ENCODE peak calls at places on chromosomes 1 and 21, in six cellular contexts. Q is GM12891, Y is K562, W is GM12878, T is H1, M is HepG2. C is an unnamed sample.

GRCh38 chr1:227210604-227211003 is 107.7 kb downstream of the CDC42BPA start:
- DNase-seq in Q (no peak), Y (no peak), W (no peak), T (no peak), M (no peak), C (no peak)

GRCh38 chr1:231200417-231201031 is 38.7 kb downstream of the TRIM67 start:
- DNase-seq in Q (no peak), Y (peak; percentile 87), W (no peak), T (no peak), M (no peak), C (no peak)

GRCh38 chr1:98696077-98696476 is 34.6 kb downstream of the SNX7 start:
- DNase-seq in Q (no peak), Y (no peak), W (no peak), T (no peak), M (no peak), C (no peak)

GRCh38 chr1:12851779-12852178 is 3.3 kb upstream of the HNRNPCL1 start:
- DNase-seq in Q (no peak), Y (no peak), W (no peak), T (no peak), M (no peak), C (no peak)

GRCh38 chr21:28758042-28758882 is 234.4 kb downstream of the LTN1 start:
- DNase-seq in Q (no peak), Y (no peak), W (no peak), T (no peak), M (no peak), C (no peak)

GRCh38 chr1:211851174-211851573 is 20.6 kb upstream of the LPGAT1 start:
- DNase-seq in Q (no peak), Y (no peak), W (no peak), T (no peak), M (no peak), C (no peak)

GRCh38 chr1:219781491-219781890 is 146.9 kb downstream of the SLC30A10 start:
- DNase-seq in Q (no peak), Y (no peak), W (no peak), T (no peak), M (no peak), C (no peak)

GRCh38 chr1:61141288-61142044 is 59.1 kb downstream of the NFIA start:
- DNase-seq in Q (no peak), Y (peak; percentile 25), W (no peak), T (no peak), M (peak; percentile 27), C (no peak)

GRCh38 chr1:32464716-32465540 is at the start of gene ZBTB8B:
- DNase-seq in Q (peak; percentile 62), Y (peak; percentile 74), W (no peak), T (peak; percentile 94), M (peak; percentile 41), C (peak; percentile 44)
- TF ChIP-seq POLR2AphosphoS5 in Q (no peak), Y (no peak), W (no peak), T (peak; percentile 23), M (no peak), C (no peak)

GRCh38 chr1:156054500-156055342 is at the start of gene LAMTOR2:
- DNase-seq in Q (peak; percentile 95), Y (peak; percentile 94), W (peak; percentile 83), T (peak; percentile 91), M (peak; percentile 97), C (peak; percentile 94)
- TF ChIP-seq POLR2A in Q (peak; percentile 46), Y (peak; percentile 86), W (peak; percentile 73), T (peak; percentile 73), M (peak; percentile 50), C (peak; percentile 50)

DNA sequence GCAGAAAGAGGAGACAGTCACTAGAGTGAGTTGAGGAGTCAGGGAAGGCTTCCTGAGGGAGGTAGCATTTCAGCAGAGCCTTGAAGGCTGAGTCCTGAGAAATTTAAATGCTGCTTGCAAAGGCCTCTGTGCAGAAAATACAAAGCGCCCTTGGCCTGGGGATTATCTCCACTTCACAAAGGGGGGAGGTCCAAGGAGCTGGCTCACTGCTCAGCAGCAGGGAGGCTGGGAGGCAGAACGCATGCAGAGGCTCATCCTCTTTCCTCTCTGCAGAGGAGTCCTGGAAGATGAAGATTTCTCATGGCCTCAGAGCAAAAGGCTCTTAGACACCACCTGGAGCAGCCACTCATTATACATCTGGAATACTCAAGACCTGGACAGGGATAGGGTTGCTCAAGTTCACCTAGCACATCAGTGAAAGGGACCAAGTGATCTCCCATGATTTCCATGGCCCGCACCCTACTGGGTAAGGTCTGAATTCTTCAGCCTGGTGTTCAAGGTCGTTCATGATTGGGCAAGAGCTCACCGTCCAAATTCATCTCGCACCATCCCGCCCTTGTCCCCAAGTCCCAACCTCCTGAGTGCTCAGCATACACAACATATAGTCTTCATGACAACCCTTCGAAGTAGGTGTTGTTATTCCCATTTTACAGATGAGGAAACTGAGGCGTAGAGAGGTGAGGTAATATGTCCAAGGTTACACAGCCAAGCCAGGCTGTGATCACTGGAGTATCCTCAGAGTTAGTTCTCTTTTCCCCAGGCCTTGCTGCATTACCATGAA is 9.0 kb downstream of the SLC1A7 start:
- DNase-seq in Q (no peak), Y (no peak), W (no peak), T (no peak), M (no peak), C (no peak)
- TF ChIP-seq TAF1 in Q (no peak), Y (no peak), W (no peak), T (no peak), M (no peak), C (no peak)

DNA sequence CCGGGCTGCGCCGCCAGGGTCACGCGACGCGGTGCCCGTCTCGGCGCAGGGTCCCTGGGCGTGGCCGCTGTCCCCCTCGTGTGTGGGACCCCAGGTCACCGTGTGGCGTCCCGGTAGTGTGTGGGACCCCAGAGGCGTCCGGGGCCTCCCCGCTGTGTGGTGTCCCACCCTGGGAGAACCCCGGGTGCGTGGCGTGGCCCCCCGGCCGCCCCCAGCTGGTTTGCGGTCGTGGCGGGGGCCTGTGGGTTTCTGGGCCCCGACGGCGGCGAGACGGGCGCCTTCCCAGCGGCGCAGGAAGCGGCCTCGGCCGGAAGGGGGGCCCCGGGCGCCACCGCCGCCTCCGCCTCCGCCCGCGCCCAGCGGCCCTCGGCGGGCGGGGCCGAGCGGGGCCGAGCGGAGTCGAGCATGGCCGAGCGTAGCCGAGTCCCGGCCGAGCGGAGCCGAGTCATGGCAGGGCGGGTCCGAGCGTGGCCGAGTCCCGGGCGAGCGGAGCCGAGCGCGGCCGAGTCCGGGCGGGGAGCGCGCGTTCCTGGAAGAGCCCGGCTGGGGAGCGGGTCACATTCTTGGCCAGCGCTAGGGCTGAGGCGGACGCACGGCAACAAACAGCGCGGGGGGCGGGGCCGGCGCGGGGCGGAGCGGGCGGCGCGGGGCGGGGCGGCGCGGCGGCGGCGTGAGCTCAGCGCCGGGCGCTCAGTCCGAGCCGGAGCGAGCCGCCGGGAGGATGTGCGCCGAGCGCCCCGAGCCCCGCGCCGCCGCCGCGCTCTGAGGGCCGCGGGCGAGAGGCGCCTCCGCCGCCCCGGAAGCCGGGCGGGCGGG is 570 bp upstream of the SKI start:
- DNase-seq in Q (peak; percentile 99), Y (peak; percentile 99), W (peak; percentile 41), T (peak; percentile 83), M (peak; percentile 89), C (peak; percentile 99)
- TF ChIP-seq POLR2AphosphoS5 in Q (no peak), Y (peak; percentile 51), W (no peak), T (peak; percentile 53), M (no peak), C (no peak)

GRCh38 chr1:89632213-89633102 is 462 bp upstream of the LRRC8C start:
- DNase-seq in Q (peak; percentile 66), Y (peak; percentile 87), W (no peak), T (no peak), M (peak; percentile 8), C (peak; percentile 66)
- TF ChIP-seq POLR2A in Q (no peak), Y (no peak), W (no peak), T (no peak), M (no peak), C (no peak)

GRCh38 chr1:241250465-241250864 is 106.5 kb downstream of the RGS7 start:
- DNase-seq in Q (no peak), Y (no peak), W (no peak), T (no peak), M (no peak), C (no peak)
- TF ChIP-seq TAF1 in Q (no peak), Y (no peak), W (no peak), T (no peak), M (no peak), C (no peak)

C was measured in GM12892.